ENCODE peak calls at places on chromosome 3, in four cellular contexts. W, H, V and I are unnamed samples.

GRCh38 chr3:49500408-49501257 is 30.6 kb downstream of the DAG1 start:
- DNase-seq in W (peak; percentile 98), H (peak; percentile 53), V (no peak), I (peak; percentile 95)

GRCh38 chr3:125300416-125300815 is 74.7 kb downstream of the ZNF148 start:
- DNase-seq in W (peak; percentile 74), H (no peak), V (no peak), I (peak; percentile 57)

GRCh38 chr3:183591881-183592521 is 36.5 kb upstream of the KLHL6 start:
- DNase-seq in W (peak; percentile 12), H (no peak), V (no peak), I (no peak)

GRCh38 chr3:195738274-195739044 is 17.7 kb downstream of the MUC20 start:
- DNase-seq in W (no peak), H (no peak), V (no peak), I (no peak)

GRCh38 chr3:64846009-64846408 is 158.2 kb upstream of the ADAMTS9 start:
- DNase-seq in W (no peak), H (no peak), V (no peak), I (no peak)

GRCh38 chr3:64444619-64445317 is 219.5 kb upstream of the PRICKLE2 start:
- DNase-seq in W (no peak), H (no peak), V (no peak), I (no peak)

GRCh38 chr3:140771030-140771677 is 93.3 kb downstream of the TRIM42 start:
- DNase-seq in W (peak; percentile 3), H (no peak), V (no peak), I (no peak)

GRCh38 chr3:188292827-188293226 is 138.9 kb downstream of the LPP start:
- DNase-seq in W (no peak), H (no peak), V (no peak), I (no peak)

GRCh38 chr3:105377716-105378115 is 11.0 kb downstream of the ALCAM start:
- DNase-seq in W (no peak), H (no peak), V (no peak), I (no peak)

GRCh38 chr3:104988491-104988890 is 378.2 kb upstream of the ALCAM start:
- DNase-seq in W (peak; percentile 17), H (no peak), V (no peak), I (no peak)

GRCh38 chr3:111852540-111852939 is 6.5 kb upstream of the PHLDB2 start:
- DNase-seq in W (no peak), H (no peak), V (no peak), I (no peak)

GRCh38 chr3:71194785-71195184 is 388.7 kb downstream of the FOXP1 start:
- DNase-seq in W (no peak), H (no peak), V (no peak), I (no peak)

GRCh38 chr3:66153961-66154923 is 66.6 kb upstream of the SLC25A26 start:
- DNase-seq in W (peak; percentile 70), H (no peak), V (no peak), I (no peak)

GRCh38 chr3:35596611-35597010 is 42.7 kb upstream of the ARPP21 start:
- DNase-seq in W (no peak), H (no peak), V (no peak), I (no peak)

GRCh38 chr3:141109761-141110160 is 58.6 kb downstream of the SPSB4 start:
- DNase-seq in W (no peak), H (peak; percentile 35), V (no peak), I (no peak)

GRCh38 chr3:127088511-127089430 is 104.2 kb upstream of the PRR23E start:
- DNase-seq in W (no peak), H (no peak), V (no peak), I (no peak)

GRCh38 chr3:60189304-60189703 is 1061.9 kb downstream of the FHIT start:
- DNase-seq in W (no peak), H (no peak), V (no peak), I (no peak)

GRCh38 chr3:87792532-87793321 is 266.1 kb downstream of the CGGBP1 start:
- DNase-seq in W (peak; percentile 7), H (no peak), V (no peak), I (no peak)

GRCh38 chr3:59321881-59322540 is 272.2 kb upstream of the CFAP20DC start:
- DNase-seq in W (no peak), H (no peak), V (no peak), I (no peak)

GRCh38 chr3:156483426-156483825 is 71.5 kb downstream of the SSR3 start:
- DNase-seq in W (peak; percentile 88), H (no peak), V (no peak), I (no peak)

GRCh38 chr3:169241928-169242751 is 421.4 kb downstream of the MECOM start:
- DNase-seq in W (peak; percentile 44), H (no peak), V (no peak), I (no peak)

GRCh38 chr3:67808906-67809305 is 154.5 kb upstream of the SUCLG2 start:
- DNase-seq in W (no peak), H (no peak), V (no peak), I (no peak)

GRCh38 chr3:25390605-25391004 is 37.5 kb upstream of the RARB start:
- DNase-seq in W (no peak), H (no peak), V (no peak), I (no peak)

GRCh38 chr3:69998759-69999158 is 774 bp upstream of the SAMMSON start:
- DNase-seq in W (no peak), H (no peak), V (no peak), I (no peak)

GRCh38 chr3:45771166-45771775 is 25.1 kb downstream of the SLC6A20 start:
- DNase-seq in W (no peak), H (no peak), V (no peak), I (no peak)

GRCh38 chr3:158148218-158148617 is 38.3 kb downstream of the RSRC1 start:
- DNase-seq in W (no peak), H (no peak), V (no peak), I (no peak)

GRCh38 chr3:101340591-101340990 is 20.2 kb upstream of the IMPG2 start:
- DNase-seq in W (peak; percentile 52), H (no peak), V (no peak), I (no peak)

GRCh38 chr3:61439116-61439459 is 122.3 kb upstream of the PTPRG start:
- DNase-seq in W (no peak), H (no peak), V (no peak), I (no peak)

GRCh38 chr3:13022348-13023250 is 50.6 kb downstream of the IQSEC1 start:
- DNase-seq in W (peak; percentile 82), H (peak; percentile 84), V (no peak), I (peak; percentile 24)
- H3K4me3 ChIP-seq in W (peak overlapping the region; percentile 60), H (no peak overlapping the region), V (peak overlapping the region; percentile 3), I (peak overlapping the region; percentile 24)

GRCh38 chr3:18445421-18446066 is 20.4 kb upstream of the SATB1 start:
- DNase-seq in W (peak; percentile 9), H (peak; percentile 21), V (no peak), I (no peak)
- TF ChIP-seq CTCF in W (no peak), H (no peak), V (no peak), I (no peak)

DNA sequence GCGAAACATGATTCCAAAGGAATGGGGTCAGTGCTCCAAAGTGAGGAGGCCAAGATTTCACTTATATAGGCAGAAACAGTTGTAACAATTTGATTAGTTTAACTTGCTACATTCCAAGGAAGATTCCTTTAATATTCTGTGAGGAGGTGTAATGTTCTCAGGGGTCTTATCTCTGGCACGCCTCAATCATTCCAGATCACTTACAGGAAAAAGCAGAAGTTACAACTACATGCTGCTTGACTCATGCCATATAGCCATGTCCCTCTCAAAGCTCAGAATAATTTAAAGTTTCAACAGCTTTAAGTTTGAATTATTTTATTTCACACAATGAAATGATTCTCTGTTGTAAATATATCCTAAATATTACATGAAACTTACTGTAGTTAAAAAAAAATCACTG is 3.5 kb upstream of the FYTTD1 start:
- DNase-seq in W (no peak), H (no peak), V (no peak), I (no peak)
- H3K4me3 ChIP-seq in W (no peak overlapping the region), H (no peak overlapping the region), V (no peak overlapping the region), I (no peak overlapping the region)

DNA sequence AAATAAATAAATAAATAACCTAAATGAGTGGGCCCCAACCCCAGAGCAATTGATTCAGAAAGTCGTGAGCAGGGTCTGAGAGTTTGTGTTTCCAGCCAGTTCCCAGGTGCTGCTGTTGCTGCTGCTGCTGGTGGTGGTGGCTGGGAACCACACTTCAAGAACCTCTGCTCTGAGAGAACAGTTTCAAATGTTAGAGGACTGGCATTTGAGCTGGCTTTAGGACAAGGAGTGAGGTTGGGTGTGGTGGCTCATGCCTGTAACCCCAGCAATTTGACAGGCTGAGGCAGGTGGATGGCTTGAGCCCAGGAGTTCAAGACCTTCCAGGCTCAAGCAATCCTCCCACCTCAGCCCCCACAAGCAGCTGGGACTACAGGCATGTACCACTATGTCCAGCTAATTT is 123.1 kb upstream of the UBE2E1 start:
- DNase-seq in W (no peak), H (no peak), V (no peak), I (no peak)
- TF ChIP-seq CTCF in W (no peak), H (no peak), V (no peak), I (no peak)

DNA sequence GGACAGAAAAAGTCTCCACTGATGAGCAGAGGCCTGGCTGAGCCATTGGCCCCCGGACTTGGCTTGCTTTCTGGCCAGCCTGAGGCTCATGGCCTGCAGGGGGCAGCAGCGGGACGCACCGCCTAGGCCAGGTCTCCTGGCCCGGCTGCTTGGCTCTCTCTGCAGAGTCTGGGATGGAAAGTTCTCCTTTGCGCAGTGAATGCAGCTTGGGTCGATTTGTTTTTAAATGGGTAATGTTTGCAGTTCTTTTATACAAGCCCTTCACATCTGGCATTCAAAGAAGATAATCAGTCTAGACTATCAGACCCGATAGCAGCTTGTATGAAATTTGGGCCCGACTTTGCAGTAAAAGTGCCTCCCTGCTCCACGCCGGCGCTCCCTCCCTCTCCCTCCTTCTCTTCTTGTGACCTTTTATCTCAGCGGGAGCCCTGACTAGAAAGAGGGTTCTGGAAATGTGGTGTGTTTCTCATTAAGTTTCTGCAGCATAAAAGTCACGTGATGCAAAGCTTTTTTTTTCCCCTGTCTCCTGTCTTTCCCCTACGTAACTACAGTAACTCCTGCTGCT is 59.9 kb downstream of the ZNF621 start:
- DNase-seq in W (peak; percentile 92), H (peak; percentile 91), V (peak; percentile 13), I (peak; percentile 23)
- H3K4me3 ChIP-seq in W (peak overlapping the region; percentile 37), H (no peak overlapping the region), V (no peak overlapping the region), I (no peak overlapping the region)

DNA sequence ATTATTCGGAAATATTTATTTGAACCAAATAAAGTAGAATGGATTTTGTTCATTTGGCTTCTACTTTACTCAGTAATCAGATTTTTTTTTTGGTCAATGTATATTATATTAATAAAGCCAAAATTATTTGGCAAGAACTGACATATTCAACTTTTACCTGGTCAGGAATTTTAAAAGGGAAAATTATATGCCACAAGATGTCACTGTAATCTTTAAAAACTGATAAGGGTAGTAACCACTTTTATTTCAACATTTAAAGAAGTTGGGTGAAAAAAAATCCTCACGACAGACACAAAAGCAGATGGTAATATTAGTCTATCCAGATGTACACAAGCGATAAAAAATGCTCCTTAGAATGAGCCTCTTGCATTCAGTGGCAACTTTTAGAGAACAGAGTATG is 101.9 kb downstream of the SERPINI1 start:
- DNase-seq in W (peak; percentile 8), H (no peak), V (no peak), I (no peak)
- TF ChIP-seq CTCF in W (no peak), H (no peak), V (no peak), I (no peak)